ENCODE peak calls at places on chromosomes 11 and 22, in ten cellular contexts. G, O, L, Z, K, J, T, A, Q and C are unnamed samples.

GRCh38 chr11:118109231-118109630 is 22.5 kb upstream of the SMIM35 start:
- DNase-seq in L (no peak), T (no peak), Q (no peak), Z (no peak), A (no peak), O (peak; percentile 4), K (no peak), J (no peak), G (no peak), C (peak; percentile 66)

GRCh38 chr22:45208993-45209838 is 31.5 kb downstream of the KIAA0930 start:
- DNase-seq in O (peak; percentile 91), J (no peak), T (peak; percentile 78), Q (no peak), G (no peak), A (peak; percentile 68), K (no peak), L (no peak), Z (no peak), C (no peak)

GRCh38 chr11:61928606-61929005 is 11.2 kb upstream of the RAB3IL1 start:
- DNase-seq in Q (no peak), K (no peak), Z (no peak), G (no peak), L (no peak), O (peak; percentile 13), J (no peak), T (no peak), A (no peak), C (no peak)

GRCh38 chr22:19958083-19959042 is 16.7 kb upstream of the TXNRD2 start:
- DNase-seq in A (peak; percentile 75), O (peak; percentile 73), K (no peak), L (peak; percentile 53), J (no peak), G (no peak), T (no peak), Q (no peak), Z (no peak), C (no peak)

GRCh38 chr22:43110444-43110926 is at the start of gene BIK:
- DNase-seq in Z (peak; percentile 68), K (no peak), J (peak; percentile 42), O (no peak), Q (peak; percentile 75), L (peak; percentile 60), G (no peak), A (no peak), T (peak; percentile 75), C (peak; percentile 52)

GRCh38 chr11:68839953-68840641 is 1.6 kb downstream of the CPT1A start:
- DNase-seq in G (no peak), K (no peak), T (peak; percentile 39), O (peak; percentile 20), J (no peak), A (no peak), Z (no peak), Q (peak; percentile 56), L (no peak), C (no peak)

GRCh38 chr22:49532831-49533802 is 294.6 kb downstream of the BRD1 start:
- DNase-seq in O (no peak), K (no peak), T (no peak), G (no peak), Q (no peak), L (no peak), Z (no peak), J (no peak), A (peak; percentile 44), C (no peak)

GRCh38 chr22:49239264-49240015 is 588.2 kb downstream of the BRD1 start:
- DNase-seq in K (no peak), J (peak; percentile 27), O (no peak), Z (no peak), A (no peak), T (no peak), Q (no peak), L (no peak), G (no peak), C (no peak)

GRCh38 chr11:65861165-65861505 is 902 bp downstream of the MUS81 start:
- DNase-seq in L (peak; percentile 42), J (no peak), T (no peak), O (no peak), Q (peak; percentile 27), G (no peak), K (no peak), A (peak; percentile 76), Z (no peak), C (peak; percentile 65)

GRCh38 chr11:65859134-65859811 is 960 bp upstream of the MUS81 start:
- DNase-seq in A (peak; percentile 100), Z (peak; percentile 99), J (peak; percentile 100), K (peak; percentile 98), G (peak; percentile 97), T (peak; percentile 82), L (peak; percentile 98), O (peak; percentile 98), Q (peak; percentile 99), C (peak; percentile 99)

GRCh38 chr11:65860278-65861164 is at the start of gene MUS81:
- DNase-seq in Q (peak; percentile 99), G (peak; percentile 97), Z (peak; percentile 97), K (peak; percentile 84), J (peak; percentile 99), T (peak; percentile 84), A (peak; percentile 99), L (peak; percentile 97), O (peak; percentile 97), C (peak; percentile 98)

GRCh38 chr11:65858354-65859133 is 564 bp upstream of the CFL1 start:
- DNase-seq in L (no peak), G (no peak), Q (no peak), O (no peak), Z (no peak), T (no peak), A (no peak), K (no peak), J (no peak), C (no peak)

DNA sequence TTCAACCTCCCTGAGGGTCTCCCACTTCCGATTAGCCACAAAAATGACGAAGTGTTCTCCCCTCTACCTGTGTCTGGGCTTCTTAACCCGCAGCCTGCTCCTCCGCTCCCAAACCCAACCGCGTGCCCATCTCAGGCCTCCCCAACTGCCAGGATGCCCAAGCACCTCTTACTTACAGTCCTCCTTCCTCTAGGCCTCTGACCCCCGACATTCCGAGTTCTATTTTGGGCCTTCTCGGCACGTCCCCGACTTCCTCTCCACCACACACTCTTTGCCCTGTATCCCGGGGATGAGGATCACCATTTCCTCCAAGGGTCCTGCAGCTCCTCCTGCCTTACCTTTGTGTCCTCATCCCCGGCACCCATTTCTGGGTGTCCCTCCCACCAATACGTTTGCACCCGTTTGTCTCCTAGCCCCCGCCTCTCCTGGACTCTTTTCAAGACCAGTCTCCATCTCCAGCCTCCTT is 388 bp upstream of the MUS81 start:
- DNase-seq in A (no peak), L (no peak), G (no peak), K (no peak), T (no peak), O (no peak), Q (peak; percentile 46), J (no peak), Z (no peak), C (no peak)
- TF ChIP-seq POLR2A in A (no peak), L (no peak), G (no peak), K (no peak), T (peak; percentile 89), O (no peak), Q (no peak), J (no peak), Z (no peak), C (no peak)

GRCh38 chr22:37753746-37754145 is 54.0 kb upstream of the GCAT start:
- DNase-seq in A (no peak), T (no peak), L (no peak), J (no peak), G (no peak), K (no peak), Q (no peak), Z (no peak), O (peak; percentile 33), C (no peak)

GRCh38 chr22:37750596-37751162 is 53.8 kb downstream of the TRIOBP start:
- DNase-seq in K (no peak), Z (no peak), G (no peak), Q (no peak), A (no peak), J (no peak), O (no peak), L (no peak), T (no peak), C (peak; percentile 40)

GRCh38 chr22:37749831-37750595 is 53.2 kb downstream of the TRIOBP start:
- DNase-seq in Z (peak; percentile 74), K (no peak), L (peak; percentile 78), J (no peak), O (peak; percentile 78), G (no peak), A (no peak), T (no peak), Q (no peak), C (no peak)

GRCh38 chr22:37751449-37752188 is 54.8 kb downstream of the TRIOBP start:
- DNase-seq in O (no peak), Q (no peak), L (no peak), Z (no peak), A (no peak), K (no peak), J (no peak), G (no peak), T (no peak), C (no peak)

DNA sequence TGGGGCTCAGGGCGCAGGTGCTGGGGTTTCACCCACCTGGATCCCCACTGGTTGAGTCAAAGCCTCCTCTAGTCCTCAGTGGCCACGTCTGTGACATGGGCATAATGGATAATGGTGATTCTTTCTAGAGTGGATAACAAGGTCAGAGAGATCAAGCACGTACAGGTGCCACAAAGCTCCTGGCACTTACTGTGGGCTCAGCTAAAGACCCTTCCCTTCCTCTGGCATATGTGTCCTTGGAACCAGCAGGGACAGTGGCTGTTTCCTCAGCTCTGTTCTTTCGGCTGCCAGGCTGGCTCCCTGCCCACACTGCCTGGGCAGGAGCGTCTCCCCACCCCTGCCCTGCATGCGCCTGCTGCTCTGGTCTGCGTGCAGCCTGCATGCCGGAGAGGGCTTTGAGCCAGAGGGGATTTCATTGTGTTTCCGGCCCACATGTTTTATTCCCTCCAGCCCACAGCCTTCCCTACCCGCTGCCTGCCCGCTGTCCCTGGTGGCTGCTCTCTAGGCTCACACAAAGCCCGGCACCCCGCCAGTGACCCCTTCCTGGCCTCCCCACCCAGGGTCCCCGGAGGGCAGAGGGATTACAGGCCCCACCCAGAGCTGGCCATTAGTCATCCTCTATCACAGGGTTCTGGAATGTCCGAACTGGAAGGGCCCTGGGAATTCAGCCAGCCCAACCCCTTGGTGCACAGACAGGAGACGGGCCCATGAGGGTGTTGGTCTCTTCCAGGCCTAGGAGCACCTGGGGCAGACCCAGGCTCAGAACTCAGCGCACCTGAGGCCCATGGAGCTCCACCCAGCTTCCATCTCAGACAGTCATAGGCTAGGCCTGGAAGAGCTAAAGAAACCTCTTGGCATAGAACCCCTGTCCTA is 55.3 kb upstream of the GCAT start:
- DNase-seq in O (peak; percentile 85), J (peak; percentile 95), Z (peak; percentile 88), A (peak; percentile 97), G (peak; percentile 64), Q (peak; percentile 89), L (peak; percentile 95), T (no peak), K (peak; percentile 58), C (peak; percentile 96)
- H3K27ac ChIP-seq in O (peak overlapping the region; percentile 83), J (peak overlapping the region; percentile 78), Z (peak overlapping the region; percentile 86), A (peak overlapping the region; percentile 97), G (peak overlapping the region; percentile 100), Q (peak overlapping the region; percentile 92), L (peak overlapping the region; percentile 94), T (no peak overlapping the region), K (peak overlapping the region; percentile 92), C (peak overlapping the region; percentile 100)

DNA sequence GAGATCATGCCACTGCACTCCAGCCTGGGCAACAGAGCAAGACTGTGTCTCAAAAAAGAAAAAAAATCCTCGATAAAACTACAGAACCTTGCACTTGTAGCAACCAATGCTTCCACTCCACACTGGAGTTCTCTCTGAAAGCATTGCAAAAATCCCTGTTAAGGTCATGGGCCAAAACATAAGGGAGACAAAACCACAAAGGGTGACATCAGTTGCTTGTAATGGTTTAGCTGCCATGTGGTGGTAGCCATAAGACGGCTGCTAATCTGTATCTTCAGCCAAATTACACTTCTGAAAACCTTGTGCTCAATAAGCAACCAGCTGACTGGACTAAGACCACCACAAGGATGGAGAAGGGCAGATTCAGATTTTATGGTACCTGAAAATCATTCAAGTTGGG is 20.6 kb upstream of the TPH1 start:
- DNase-seq in O (peak; percentile 19), Z (no peak), A (no peak), Q (no peak), G (no peak), J (no peak), T (no peak), K (no peak), L (no peak), C (no peak)
- TF ChIP-seq POLR2A in O (no peak), Z (no peak), A (no peak), Q (no peak), G (no peak), J (no peak), T (no peak), K (no peak), L (no peak), C (no peak)

DNA sequence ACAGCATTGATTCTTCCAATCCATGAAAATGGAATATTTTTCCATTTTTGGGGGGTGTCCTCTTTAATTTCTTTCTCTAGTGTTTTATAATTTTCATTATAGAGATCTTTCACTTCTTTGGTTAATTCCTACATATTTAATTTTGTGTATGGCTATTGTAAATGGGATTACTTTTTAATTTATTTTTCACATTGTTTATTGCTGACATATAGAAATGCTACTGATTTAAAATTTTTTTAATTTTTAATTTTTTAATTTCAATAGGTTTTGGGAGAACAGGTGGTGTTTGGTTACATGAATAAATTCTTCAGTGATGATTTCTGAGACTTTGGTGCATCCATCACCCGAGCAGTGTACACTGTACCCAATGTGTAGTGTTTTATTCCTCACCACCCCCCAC is 26.6 kb upstream of the OOSP4B start:
- DNase-seq in T (no peak), Z (no peak), J (no peak), Q (no peak), O (no peak), L (no peak), G (no peak), A (no peak), K (no peak), C (no peak)
- H3K27ac ChIP-seq in T (no peak overlapping the region), Z (no peak overlapping the region), J (no peak overlapping the region), Q (no peak overlapping the region), O (no peak overlapping the region), L (no peak overlapping the region), G (no peak overlapping the region), A (no peak overlapping the region), K (no peak overlapping the region), C (no peak overlapping the region)